ENCODE peak calls at places on chromosomes 5 and 9, in four cellular contexts. B, R, L and K are unnamed samples.

GRCh38 chr9:137062384-137062783 is 8.0 kb downstream of the SAPCD2 start:
- DNase-seq in R (no peak), B (no peak), L (no peak), K (no peak)

GRCh38 chr5:143448518-143448917 is 45.0 kb upstream of the NR3C1 start:
- DNase-seq in B (no peak), R (no peak), L (no peak), K (no peak)

GRCh38 chr9:80679920-80680319 is 1009.4 kb downstream of the TLE1 start:
- DNase-seq in R (no peak), B (peak), L (no peak), K (no peak)

GRCh38 chr5:173535976-173536639 is 80.3 kb downstream of the BOD1 start:
- DNase-seq in L (no peak), R (no peak), B (peak), K (no peak)

GRCh38 chr5:161167001-161167765 is 315.2 kb upstream of the ATP10B start:
- DNase-seq in R (no peak), B (no peak), L (no peak), K (no peak)

GRCh38 chr5:124337996-124338395 is 408.4 kb downstream of the ZNF608 start:
- DNase-seq in B (peak), L (no peak), R (no peak), K (no peak)

GRCh38 chr9:109497193-109498165 is 628 bp downstream of the PTPN3 start:
- DNase-seq in B (peak), L (no peak), R (no peak), K (no peak)

GRCh38 chr5:149645236-149645635 is 63.9 kb downstream of the ARHGEF37 start:
- DNase-seq in B (no peak), R (no peak), L (no peak), K (no peak)

GRCh38 chr5:123705741-123706140 is 193.8 kb downstream of the CSNK1G3 start:
- DNase-seq in L (peak), R (no peak), B (peak), K (no peak)

GRCh38 chr9:29691758-29692407 is 2118.6 kb upstream of the C9orf72 start:
- DNase-seq in R (no peak), L (peak), B (peak), K (no peak)

GRCh38 chr9:136824496-136825225 is 16.9 kb downstream of the RABL6 start:
- DNase-seq in R (no peak), L (no peak), B (no peak), K (no peak)

GRCh38 chr5:35771321-35771720 is 85.4 kb upstream of the IL7R start:
- DNase-seq in L (peak), R (no peak), B (peak), K (peak)

GRCh38 chr5:151167022-151167421 is 9.4 kb upstream of the ANXA6 start:
- DNase-seq in L (no peak), R (no peak), B (no peak), K (no peak)

GRCh38 chr5:20276061-20276958 is 288.3 kb upstream of the CDH18 start:
- DNase-seq in L (peak), B (peak), R (no peak), K (no peak)

GRCh38 chr9:129333961-129334743 is 156.1 kb upstream of the IER5L start:
- DNase-seq in B (peak), R (peak), L (peak), K (peak)

GRCh38 chr5:71703941-71704340 is 15.1 kb upstream of the CARTPT start:
- DNase-seq in R (no peak), B (no peak), L (no peak), K (no peak)

GRCh38 chr9:69785757-69786156 is 25.9 kb upstream of the PTAR1 start:
- DNase-seq in R (no peak), B (peak), L (peak), K (no peak)
- TF ChIP-seq CTCF in R (no peak), B (peak), L (peak), K (peak)

DNA sequence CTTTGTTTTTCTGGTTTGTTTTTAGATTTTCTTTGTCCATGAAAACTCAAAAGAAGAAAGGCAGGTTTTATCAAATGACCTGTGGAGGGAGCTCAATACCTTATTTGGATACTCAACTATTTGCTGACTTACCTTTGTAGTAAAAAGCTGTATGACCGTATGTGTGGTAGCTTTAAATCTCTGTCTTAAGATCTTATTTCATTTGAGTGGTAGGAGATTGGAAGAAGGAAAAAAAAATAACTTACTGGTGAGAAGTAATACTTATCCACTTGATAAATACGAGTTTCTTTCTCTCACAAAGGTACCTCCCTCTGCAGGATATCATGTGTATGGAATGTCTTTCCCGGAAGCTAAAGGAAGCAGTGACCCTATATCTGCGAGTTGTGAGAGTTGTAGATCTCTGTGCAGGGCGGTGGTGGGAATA is 15.0 kb downstream of the FBXO38 start:
- DNase-seq in L (no peak), R (no peak), B (no peak), K (no peak)
- TF ChIP-seq CTCF in L (no peak), R (no peak), B (no peak), K (no peak)

DNA sequence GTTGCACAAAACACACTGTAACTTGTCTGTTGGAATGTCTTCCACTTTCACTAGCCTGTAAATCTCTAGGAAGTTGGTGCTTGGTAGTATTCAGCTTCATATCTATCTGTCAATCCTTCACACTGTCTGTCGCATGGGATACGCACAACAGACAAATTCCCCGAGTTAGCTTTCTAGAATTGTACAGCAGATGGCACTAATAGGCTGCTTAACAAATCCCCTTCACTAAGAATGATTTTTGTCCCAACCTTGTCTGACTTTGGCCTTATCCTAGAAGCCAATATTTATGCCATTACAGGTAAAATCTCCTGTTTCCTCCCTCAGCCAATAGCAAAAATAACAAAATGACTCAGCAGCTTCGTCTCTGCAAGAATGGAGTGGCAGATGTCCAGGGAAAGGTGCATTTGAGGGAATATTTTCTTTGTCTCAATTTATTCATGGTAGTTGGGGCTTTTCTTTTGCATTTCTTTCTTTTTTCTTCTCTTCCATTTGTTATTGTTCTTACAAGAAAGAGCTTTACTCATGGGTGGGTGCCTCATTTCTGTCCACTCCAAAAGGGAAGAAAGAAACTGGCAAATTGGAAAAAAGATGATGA is 3.1 kb downstream of the NUDT2 start:
- DNase-seq in R (no peak), B (peak), L (peak), K (no peak)
- TF ChIP-seq CTCF in R (peak), B (peak), L (peak), K (peak)

GRCh38 chr5:54669845-54670635 is 152.5 kb downstream of the SNX18 start:
- DNase-seq in L (no peak), B (peak), R (no peak), K (no peak)
- TF ChIP-seq CTCF in L (no peak), B (no peak), R (no peak), K (no peak)

DNA sequence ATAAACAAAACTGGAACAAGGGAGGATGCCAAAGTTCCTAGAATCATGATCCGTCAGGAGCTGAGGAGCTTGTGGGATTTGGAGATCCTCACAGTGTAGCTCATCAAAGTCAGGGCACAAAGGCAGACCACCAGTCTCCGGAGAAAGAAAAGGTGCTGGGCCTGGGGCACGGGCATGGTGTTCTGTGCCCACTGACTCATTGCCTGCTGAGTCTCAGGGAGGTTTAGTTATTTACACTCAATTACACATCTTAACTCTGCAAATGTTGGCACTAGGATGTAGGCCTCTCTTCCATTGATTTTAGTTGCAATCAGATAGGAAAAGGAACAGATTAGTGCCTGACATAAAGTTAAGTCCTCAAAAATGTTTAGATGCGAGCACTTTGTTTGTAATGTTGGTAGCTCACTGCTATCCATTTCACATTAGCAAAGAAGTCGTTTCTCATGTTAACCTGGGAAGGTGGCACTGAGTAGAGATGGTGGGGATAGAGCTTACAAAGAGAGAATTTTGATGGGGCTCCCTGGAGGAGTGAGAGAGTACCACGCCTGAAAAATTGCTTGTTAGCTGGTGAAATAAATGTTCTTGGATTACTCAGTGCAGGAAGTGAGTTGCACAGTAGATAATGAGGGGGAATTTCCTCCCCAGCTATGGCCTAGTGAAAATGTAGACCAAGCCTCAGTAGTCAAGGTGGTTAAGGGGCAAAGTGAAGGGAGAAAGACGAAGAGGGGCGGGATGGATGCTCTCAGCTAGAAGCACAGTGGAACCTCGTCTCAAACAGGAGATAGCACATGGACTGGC is 109.5 kb upstream of the CD180 start:
- DNase-seq in B (peak), L (peak), R (no peak), K (no peak)
- TF ChIP-seq CTCF in B (no peak), L (no peak), R (no peak), K (no peak)